ENCODE peak calls at places on chromosomes 2 and 18, in seven cellular contexts. I is aorta, J is colonic mucosa, H is gastrocnemius medialis, T is small intestine, W is mesendoderm, E is testis. P is an unnamed sample.

GRCh38 chr18:48534364-48534763 is 4.5 kb upstream of the CTIF start:
- DNase-seq in I (no peak), J (no peak), H (no peak), T (no peak), W (peak; percentile 27), E (peak; percentile 62), P (no peak)

GRCh38 chr2:207600211-207600610 is 25.0 kb downstream of the METTL21A start:
- DNase-seq in I (no peak), J (no peak), H (no peak), T (no peak), W (no peak), E (no peak), P (no peak)

GRCh38 chr2:3270095-3270478 is 107.5 kb downstream of the EIPR1 start:
- DNase-seq in I (no peak), J (no peak), H (no peak), T (no peak), W (no peak), E (peak; percentile 5), P (no peak)

GRCh38 chr2:179837408-179837807 is 24.0 kb downstream of the ZNF385B start:
- DNase-seq in I (no peak), J (no peak), H (peak; percentile 24), T (no peak), W (peak; percentile 74), E (no peak), P (no peak)

GRCh38 chr2:20224716-20225293 is at the start of gene SDC1:
- DNase-seq in I (peak; percentile 87), J (peak; percentile 80), H (no peak), T (peak; percentile 81), W (peak; percentile 80), E (peak; percentile 53), P (no peak)

GRCh38 chr2:29159125-29159524 is 43.9 kb downstream of the CLIP4 start:
- DNase-seq in I (no peak), J (no peak), H (no peak), T (no peak), W (no peak), E (no peak), P (no peak)

GRCh38 chr2:233209978-233210680 is 41.3 kb upstream of the ATG16L1 start:
- DNase-seq in I (no peak), J (no peak), H (no peak), T (no peak), W (no peak), E (no peak), P (no peak)

GRCh38 chr18:79754022-79754761 is 43.5 kb upstream of the KCNG2 start:
- DNase-seq in I (peak; percentile 72), J (no peak), H (no peak), T (no peak), W (no peak), E (no peak), P (no peak)

GRCh38 chr2:70767094-70767698 is 804 bp downstream of the ADD2 start:
- DNase-seq in I (peak; percentile 75), J (no peak), H (no peak), T (no peak), W (peak; percentile 75), E (no peak), P (no peak)

GRCh38 chr2:173101687-173102086 is 26.0 kb downstream of the MAP3K20 start:
- DNase-seq in I (no peak), J (no peak), H (no peak), T (no peak), W (no peak), E (no peak), P (no peak)

GRCh38 chr2:221429741-221430491 is 142.2 kb downstream of the EPHA4 start:
- DNase-seq in I (no peak), J (no peak), H (peak; percentile 37), T (no peak), W (no peak), E (peak; percentile 33), P (no peak)

GRCh38 chr2:239685965-239686364 is 285.1 kb upstream of the HDAC4 start:
- DNase-seq in I (no peak), J (peak; percentile 2), H (no peak), T (no peak), W (no peak), E (no peak), P (no peak)

GRCh38 chr2:142724186-142724585 is 153.3 kb upstream of the KYNU start:
- DNase-seq in I (no peak), J (no peak), H (no peak), T (no peak), W (no peak), E (no peak), P (no peak)

GRCh38 chr2:220143336-220143735 is 515.9 kb downstream of the SLC4A3 start:
- DNase-seq in I (no peak), J (no peak), H (no peak), T (no peak), W (peak; percentile 25), E (no peak), P (no peak)

GRCh38 chr2:120066708-120067547 is 54.1 kb downstream of the EPB41L5 start:
- DNase-seq in I (no peak), J (peak; percentile 29), H (no peak), T (peak; percentile 6), W (peak; percentile 2), E (no peak), P (no peak)

GRCh38 chr2:8086796-8087479 is 594.9 kb upstream of the ID2 start:
- DNase-seq in I (no peak), J (no peak), H (no peak), T (no peak), W (no peak), E (no peak), P (no peak)

GRCh38 chr2:235966932-235967331 is 201.3 kb downstream of the GBX2 start:
- DNase-seq in I (no peak), J (no peak), H (no peak), T (no peak), W (no peak), E (no peak), P (no peak)

GRCh38 chr2:217920879-217921603 is 81.8 kb downstream of the TNS1 start:
- DNase-seq in I (peak; percentile 87), J (no peak), H (peak; percentile 87), T (no peak), W (peak; percentile 85), E (peak; percentile 49), P (no peak)

GRCh38 chr2:217919781-217920351 is 82.9 kb downstream of the TNS1 start:
- DNase-seq in I (peak; percentile 93), J (no peak), H (no peak), T (no peak), W (peak; percentile 84), E (no peak), P (no peak)

GRCh38 chr2:217922101-217923006 is 80.4 kb downstream of the TNS1 start:
- DNase-seq in I (peak; percentile 96), J (no peak), H (peak; percentile 49), T (no peak), W (no peak), E (peak; percentile 43), P (no peak)

GRCh38 chr2:217924346-217924901 is 78.4 kb downstream of the TNS1 start:
- DNase-seq in I (no peak), J (no peak), H (no peak), T (no peak), W (no peak), E (no peak), P (no peak)

DNA sequence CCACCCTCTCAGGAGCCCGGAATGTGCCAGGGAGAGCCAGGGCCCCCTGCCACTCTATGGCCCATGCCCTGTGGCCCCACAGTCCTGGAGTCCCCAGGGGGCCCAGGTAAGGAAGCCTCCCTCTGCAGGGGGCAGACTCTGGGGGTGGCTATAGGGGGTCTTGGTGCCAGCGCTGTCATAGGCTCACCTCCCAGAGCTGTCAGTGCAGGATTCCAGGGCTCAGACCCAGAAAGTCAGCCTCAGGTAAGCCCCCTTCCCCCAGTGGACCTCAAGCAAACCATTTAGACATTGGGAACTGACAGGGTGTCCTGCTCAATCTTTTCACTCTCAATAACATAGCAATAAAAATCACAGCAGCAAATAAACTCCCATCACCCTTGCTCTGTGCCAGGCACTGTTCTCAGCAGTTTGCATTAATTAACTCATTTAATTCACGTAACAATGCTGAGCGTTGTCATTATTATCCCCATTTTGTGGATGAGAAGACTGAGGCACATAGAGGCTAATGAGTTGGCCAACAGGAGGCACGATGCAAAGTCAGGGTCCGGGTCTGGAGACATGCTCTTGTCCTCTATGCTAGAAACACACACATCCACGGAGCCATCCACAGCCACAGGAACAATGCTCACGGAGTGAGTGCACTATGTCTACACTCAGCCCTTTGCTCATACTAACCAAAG is 79.6 kb downstream of the TNS1 start:
- DNase-seq in I (no peak), J (no peak), H (no peak), T (no peak), W (no peak), E (no peak), P (no peak)
- H3K4me3 ChIP-seq in I (no peak overlapping the region), J (no peak overlapping the region), H (no peak overlapping the region), T (no peak overlapping the region), W (no peak overlapping the region), E (no peak overlapping the region), P (no peak overlapping the region)

GRCh38 chr2:85541262-85541661 is 2.3 kb downstream of the MAT2A start:
- DNase-seq in I (no peak), J (no peak), H (no peak), T (no peak), W (no peak), E (no peak), P (no peak)
- H3K4me3 ChIP-seq in I (peak overlapping the region; percentile 94), J (peak overlapping the region; percentile 69), H (peak overlapping the region; percentile 87), T (peak overlapping the region; percentile 93), W (peak overlapping the region; percentile 35), E (peak overlapping the region; percentile 94), P (peak overlapping the region; percentile 96)

GRCh38 chr2:88099798-88100488 is 27.9 kb downstream of the FABP1 start:
- DNase-seq in I (no peak), J (no peak), H (peak; percentile 83), T (no peak), W (peak; percentile 98), E (no peak), P (peak; percentile 8)
- H3K4me3 ChIP-seq in I (no peak overlapping the region), J (no peak overlapping the region), H (peak overlapping the region; percentile 11), T (no peak overlapping the region), W (no peak overlapping the region), E (no peak overlapping the region), P (no peak overlapping the region)

GRCh38 chr2:27194538-27195354 is 17.1 kb upstream of the ATRAID start:
- DNase-seq in I (no peak), J (no peak), H (no peak), T (no peak), W (no peak), E (no peak), P (no peak)

GRCh38 chr2:27202829-27203228 is 9.0 kb upstream of the ATRAID start:
- DNase-seq in I (no peak), J (no peak), H (no peak), T (no peak), W (no peak), E (no peak), P (no peak)

GRCh38 chr2:27201675-27202074 is 10.2 kb upstream of the ATRAID start:
- DNase-seq in I (no peak), J (no peak), H (no peak), T (no peak), W (no peak), E (no peak), P (no peak)

GRCh38 chr2:27199241-27199640 is 12.6 kb upstream of the ATRAID start:
- DNase-seq in I (no peak), J (no peak), H (no peak), T (no peak), W (no peak), E (no peak), P (no peak)

DNA sequence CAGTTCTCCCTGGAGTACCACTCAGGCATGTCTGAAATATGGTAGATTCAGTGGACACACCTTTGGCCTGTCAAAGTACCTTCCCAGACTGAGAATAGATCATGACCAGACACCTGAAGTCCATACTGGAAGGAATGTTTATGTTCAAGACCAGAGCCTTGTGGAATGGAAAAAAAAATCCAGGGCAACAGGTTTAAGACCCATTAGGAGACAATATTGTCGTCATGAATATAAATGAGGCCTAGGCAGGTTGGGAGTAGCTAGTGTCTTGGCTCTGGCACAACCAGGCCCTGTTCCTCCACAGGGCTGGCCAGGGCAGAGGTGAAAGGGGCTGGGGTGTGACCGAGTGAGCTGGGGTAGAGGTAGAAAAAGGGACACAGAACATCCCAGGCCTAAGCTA is 13.2 kb upstream of the ATRAID start:
- DNase-seq in I (no peak), J (no peak), H (no peak), T (no peak), W (no peak), E (no peak), P (no peak)
- H3K4me3 ChIP-seq in I (no peak overlapping the region), J (no peak overlapping the region), H (no peak overlapping the region), T (no peak overlapping the region), W (no peak overlapping the region), E (no peak overlapping the region), P (no peak overlapping the region)